ENCODE peak calls at places on chromosomes 5 and 9, in five cellular contexts. S is head of caudate nucleus, E is HT1080, R is brain pericyte, W is fibroblast of lung. C is an unnamed sample.

GRCh38 chr9:135816179-135816970 is 91.0 kb downstream of the CAMSAP1 start:
- DNase-seq in S (no peak), E (no peak), R (no peak), W (no peak), C (no peak)

GRCh38 chr5:157085930-157086329 is 22.9 kb downstream of the HAVCR2 start:
- DNase-seq in S (no peak), E (no peak), R (no peak), W (no peak), C (no peak)

GRCh38 chr5:76775921-76776320 is 42.9 kb upstream of the F2RL1 start:
- DNase-seq in S (no peak), E (no peak), R (no peak), W (no peak), C (no peak)

GRCh38 chr5:123752576-123752975 is 240.6 kb downstream of the CSNK1G3 start:
- DNase-seq in S (peak; percentile 39), E (peak; percentile 82), R (peak; percentile 55), W (peak; percentile 92), C (peak; percentile 60)

GRCh38 chr5:75734913-75735789 is 17.9 kb upstream of the POC5 start:
- DNase-seq in S (peak; percentile 53), E (peak; percentile 32), R (no peak), W (peak; percentile 1), C (peak; percentile 45)

GRCh38 chr9:125992557-125992956 is 245.4 kb downstream of the PBX3 start:
- DNase-seq in S (no peak), E (no peak), R (no peak), W (no peak), C (no peak)

GRCh38 chr9:117414220-117414905 is 494 bp downstream of the ASTN2 start:
- DNase-seq in S (peak; percentile 57), E (no peak), R (no peak), W (peak; percentile 16), C (peak; percentile 27)

GRCh38 chr5:3006961-3007551 is 255.6 kb upstream of the IRX2 start:
- DNase-seq in S (no peak), E (no peak), R (no peak), W (no peak), C (no peak)

GRCh38 chr5:150584561-150585335 is 55.7 kb upstream of the SYNPO start:
- DNase-seq in S (no peak), E (no peak), R (no peak), W (no peak), C (no peak)

GRCh38 chr5:102617187-102617856 is 118.5 kb upstream of the SLCO6A1 start:
- DNase-seq in S (no peak), E (no peak), R (no peak), W (no peak), C (no peak)

GRCh38 chr5:14383923-14384322 is 197.7 kb upstream of the OTULINL start:
- DNase-seq in S (no peak), E (no peak), R (no peak), W (no peak), C (peak; percentile 86)

GRCh38 chr5:3428355-3428754 is 167.3 kb upstream of the IRX1 start:
- DNase-seq in S (peak; percentile 22), E (no peak), R (no peak), W (no peak), C (no peak)